ENCODE peak calls at places on chromosomes 1 and 21, in seven cellular contexts. N is NCI-H1105 treated with DMSO at 0.1 percent for 48 hours, P is lower lobe of right lung, E is left colon, L is HT-29, T is NCI-H460, O is psoas muscle. H is an unnamed sample.

GRCh38 chr21:19648376-19648775 is 1244.8 kb upstream of the TMPRSS15 start:
- DNase-seq in N (no peak), P (no peak), E (no peak), L (no peak), T (no peak), O (no peak), H (no peak)

GRCh38 chr1:101043776-101044175 is 18.2 kb upstream of the DPH5 start:
- DNase-seq in N (no peak), P (no peak), E (no peak), L (no peak), T (no peak), O (no peak), H (no peak)

GRCh38 chr1:91059157-91059556 is 37.3 kb upstream of the ZNF644 start:
- DNase-seq in N (no peak), P (no peak), E (no peak), L (no peak), T (no peak), O (no peak), H (no peak)

GRCh38 chr1:67126111-67126746 is 8.5 kb downstream of the C1orf141 start:
- DNase-seq in N (no peak), P (no peak), E (no peak), L (no peak), T (no peak), O (no peak), H (no peak)

GRCh38 chr1:116359060-116359830 is 13.8 kb upstream of the ATP1A1 start:
- DNase-seq in N (no peak), P (no peak), E (no peak), L (peak; percentile 21), T (no peak), O (no peak), H (no peak)

GRCh38 chr1:154955039-154955717 is 721 bp downstream of the PBXIP1 start:
- DNase-seq in N (peak; percentile 83), P (no peak), E (peak; percentile 59), L (peak; percentile 60), T (no peak), O (no peak), H (peak; percentile 51)

GRCh38 chr1:21703318-21703963 is 34.3 kb upstream of the RAP1GAP start:
- DNase-seq in N (peak; percentile 34), P (no peak), E (no peak), L (peak; percentile 55), T (peak; percentile 41), O (no peak), H (no peak)

GRCh38 chr1:210978316-210978993 is 155.5 kb downstream of the KCNH1 start:
- DNase-seq in N (no peak), P (no peak), E (no peak), L (no peak), T (no peak), O (no peak), H (no peak)

GRCh38 chr1:94591791-94592565 is 50.4 kb upstream of the F3 start:
- DNase-seq in N (no peak), P (no peak), E (no peak), L (no peak), T (no peak), O (no peak), H (no peak)

GRCh38 chr1:171142081-171142450 is 43.0 kb upstream of the FMO2 start:
- DNase-seq in N (no peak), P (no peak), E (no peak), L (no peak), T (no peak), O (peak; percentile 45), H (peak; percentile 69)

GRCh38 chr1:204746838-204747442 is 61.4 kb upstream of the LRRN2 start:
- DNase-seq in N (peak; percentile 54), P (no peak), E (peak; percentile 46), L (peak; percentile 69), T (peak; percentile 63), O (no peak), H (no peak)

GRCh38 chr1:228830954-228831481 is 95.7 kb downstream of the RHOU start:
- DNase-seq in N (no peak), P (no peak), E (no peak), L (peak; percentile 77), T (no peak), O (no peak), H (no peak)

GRCh38 chr1:91440845-91441244 is 36.2 kb upstream of the HFM1 start:
- DNase-seq in N (no peak), P (no peak), E (no peak), L (peak; percentile 34), T (no peak), O (no peak), H (no peak)

GRCh38 chr21:18744840-18745239 is 341.3 kb upstream of the TMPRSS15 start:
- DNase-seq in N (no peak), P (no peak), E (no peak), L (no peak), T (no peak), O (no peak), H (no peak)

GRCh38 chr1:83055391-83056170 is 943.4 kb downstream of the TTLL7 start:
- DNase-seq in N (no peak), P (no peak), E (no peak), L (peak; percentile 81), T (no peak), O (no peak), H (no peak)

GRCh38 chr1:177600936-177601335 is 368.9 kb downstream of the SEC16B start:
- DNase-seq in N (no peak), P (no peak), E (no peak), L (no peak), T (no peak), O (no peak), H (no peak)

GRCh38 chr1:32291145-32291707 is 657 bp upstream of the HDAC1 start:
- DNase-seq in N (no peak), P (no peak), E (no peak), L (peak; percentile 36), T (no peak), O (no peak), H (no peak)

GRCh38 chr1:85061711-85062424 is 13.6 kb upstream of the MCOLN3 start:
- DNase-seq in N (peak; percentile 85), P (peak; percentile 80), E (peak; percentile 90), L (peak; percentile 91), T (peak; percentile 94), O (peak; percentile 78), H (peak; percentile 76)

GRCh38 chr1:31745071-31745897 is 18.9 kb downstream of the ADGRB2 start:
- DNase-seq in N (peak; percentile 2), P (no peak), E (peak; percentile 73), L (peak; percentile 72), T (peak; percentile 41), O (peak; percentile 73), H (peak; percentile 59)

GRCh38 chr1:183450086-183450485 is 22.2 kb upstream of the SMG7 start:
- DNase-seq in N (no peak), P (no peak), E (no peak), L (no peak), T (no peak), O (no peak), H (no peak)

GRCh38 chr1:28640766-28641165 is 2.1 kb downstream of the TAF12 start:
- DNase-seq in N (no peak), P (no peak), E (no peak), L (peak; percentile 49), T (no peak), O (no peak), H (no peak)

GRCh38 chr1:60572378-60572777 is 498.8 kb upstream of the C1orf87 start:
- DNase-seq in N (no peak), P (no peak), E (no peak), L (no peak), T (no peak), O (no peak), H (no peak)

GRCh38 chr1:38918568-38918967 is 23.1 kb downstream of the RHBDL2 start:
- DNase-seq in N (no peak), P (no peak), E (no peak), L (no peak), T (no peak), O (no peak), H (no peak)

GRCh38 chr1:58082596-58082995 is 463.9 kb downstream of the OMA1 start:
- DNase-seq in N (no peak), P (no peak), E (no peak), L (no peak), T (no peak), O (no peak), H (no peak)

GRCh38 chr1:15004396-15004795 is 149.2 kb upstream of the TMEM51 start:
- DNase-seq in N (no peak), P (no peak), E (no peak), L (no peak), T (no peak), O (no peak), H (no peak)

GRCh38 chr1:93194231-93194630 is 13.7 kb downstream of the CCDC18 start:
- DNase-seq in N (no peak), P (no peak), E (no peak), L (no peak), T (no peak), O (no peak), H (no peak)

GRCh38 chr1:99305626-99306025 is 41.3 kb downstream of the PLPPR4 start:
- DNase-seq in N (no peak), P (no peak), E (no peak), L (no peak), T (no peak), O (no peak), H (no peak)

GRCh38 chr1:77900687-77901293 is 12.4 kb downstream of the NEXN start:
- DNase-seq in N (peak; percentile 68), P (no peak), E (peak; percentile 20), L (peak; percentile 48), T (peak; percentile 52), O (no peak), H (no peak)

H was measured in heart left ventricle.